ENCODE peak calls at places on chromosomes 6 and 20, in eight cellular contexts. O is HL-60, C is A549, N is foreskin fibroblast, T is fibroblast of pulmonary artery, K is thoracic aorta, D is BJ, L is heart left ventricle. Y is an unnamed sample.

GRCh38 chr6:39080246-39080875 is 31.8 kb downstream of the GLP1R start:
- DNase-seq in O (no peak), C (no peak), N (no peak), T (no peak), K (no peak), D (no peak), L (no peak), Y (no peak)

GRCh38 chr20:17228624-17229061 is 1.8 kb downstream of the PCSK2 start:
- DNase-seq in O (no peak), C (no peak), N (no peak), T (no peak), K (no peak), D (no peak), L (no peak), Y (no peak)

GRCh38 chr6:17349437-17349836 is 44.0 kb upstream of the CAP2 start:
- DNase-seq in O (no peak), C (peak; percentile 28), N (no peak), T (peak; percentile 6), K (no peak), D (no peak), L (no peak), Y (no peak)

GRCh38 chr6:41964201-41964887 is 22.7 kb upstream of the CCND3 start:
- DNase-seq in O (no peak), C (no peak), N (no peak), T (no peak), K (no peak), D (no peak), L (no peak), Y (no peak)

GRCh38 chr6:169964440-169965212 is 213.2 kb downstream of the ERMARD start:
- DNase-seq in O (no peak), C (no peak), N (no peak), T (no peak), K (no peak), D (no peak), L (no peak), Y (no peak)

GRCh38 chr20:63453029-63453523 is 19.4 kb downstream of the KCNQ2 start:
- DNase-seq in O (peak; percentile 34), C (peak; percentile 71), N (no peak), T (no peak), K (no peak), D (no peak), L (no peak), Y (no peak)

GRCh38 chr6:168597471-168597875 is 156.5 kb downstream of the SMOC2 start:
- DNase-seq in O (no peak), C (no peak), N (no peak), T (no peak), K (no peak), D (no peak), L (no peak), Y (no peak)

GRCh38 chr6:26020291-26020982 is 57.8 kb downstream of the TRIM38 start:
- DNase-seq in O (peak; percentile 72), C (peak; percentile 80), N (peak; percentile 88), T (peak; percentile 97), K (no peak), D (peak; percentile 70), L (peak; percentile 82), Y (peak; percentile 90)

GRCh38 chr6:26183581-26184408 is 96.6 kb downstream of the HFE start:
- DNase-seq in O (peak; percentile 32), C (no peak), N (peak; percentile 73), T (peak; percentile 94), K (no peak), D (peak; percentile 92), L (peak; percentile 65), Y (no peak)

GRCh38 chr6:109945091-109945490 is 33.0 kb upstream of the GPR6 start:
- DNase-seq in O (no peak), C (no peak), N (no peak), T (no peak), K (no peak), D (no peak), L (no peak), Y (no peak)

GRCh38 chr20:51735728-51736600 is 32.2 kb downstream of the ATP9A start:
- DNase-seq in O (no peak), C (no peak), N (no peak), T (no peak), K (no peak), D (no peak), L (no peak), Y (no peak)

GRCh38 chr6:44409207-44409796 is 21.8 kb downstream of the CDC5L start:
- DNase-seq in O (no peak), C (no peak), N (no peak), T (no peak), K (no peak), D (no peak), L (no peak), Y (no peak)
- H3K4me3 ChIP-seq in O (no peak overlapping the region), C (no peak overlapping the region), N (no peak overlapping the region), T (no peak overlapping the region), K (no peak overlapping the region), D (no peak overlapping the region), L (no peak overlapping the region), Y (no peak overlapping the region)

GRCh38 chr20:46021361-46022359 is 7.4 kb upstream of the SLC12A5 start:
- DNase-seq in O (peak; percentile 22), C (peak; percentile 69), N (no peak), T (peak; percentile 29), K (no peak), D (no peak), L (no peak), Y (no peak)
- TF ChIP-seq CTCF in O (no peak), C (peak; percentile 13), N (no peak), T (no peak), K (no peak), D (no peak), L (no peak), Y (no peak)

GRCh38 chr6:85363870-85364269 is 86.0 kb upstream of the NT5E start:
- DNase-seq in O (no peak), C (no peak), N (no peak), T (no peak), K (no peak), D (no peak), L (no peak), Y (no peak)

GRCh38 chr6:85361643-85362014 is 88.3 kb upstream of the NT5E start:
- DNase-seq in O (no peak), C (no peak), N (no peak), T (no peak), K (no peak), D (no peak), L (no peak), Y (no peak)

GRCh38 chr6:85364354-85364753 is 85.5 kb upstream of the NT5E start:
- DNase-seq in O (no peak), C (peak; percentile 14), N (peak; percentile 79), T (peak; percentile 37), K (no peak), D (no peak), L (no peak), Y (no peak)

GRCh38 chr6:85362652-85363310 is 87.1 kb upstream of the NT5E start:
- DNase-seq in O (no peak), C (no peak), N (peak; percentile 37), T (no peak), K (no peak), D (no peak), L (no peak), Y (no peak)

DNA sequence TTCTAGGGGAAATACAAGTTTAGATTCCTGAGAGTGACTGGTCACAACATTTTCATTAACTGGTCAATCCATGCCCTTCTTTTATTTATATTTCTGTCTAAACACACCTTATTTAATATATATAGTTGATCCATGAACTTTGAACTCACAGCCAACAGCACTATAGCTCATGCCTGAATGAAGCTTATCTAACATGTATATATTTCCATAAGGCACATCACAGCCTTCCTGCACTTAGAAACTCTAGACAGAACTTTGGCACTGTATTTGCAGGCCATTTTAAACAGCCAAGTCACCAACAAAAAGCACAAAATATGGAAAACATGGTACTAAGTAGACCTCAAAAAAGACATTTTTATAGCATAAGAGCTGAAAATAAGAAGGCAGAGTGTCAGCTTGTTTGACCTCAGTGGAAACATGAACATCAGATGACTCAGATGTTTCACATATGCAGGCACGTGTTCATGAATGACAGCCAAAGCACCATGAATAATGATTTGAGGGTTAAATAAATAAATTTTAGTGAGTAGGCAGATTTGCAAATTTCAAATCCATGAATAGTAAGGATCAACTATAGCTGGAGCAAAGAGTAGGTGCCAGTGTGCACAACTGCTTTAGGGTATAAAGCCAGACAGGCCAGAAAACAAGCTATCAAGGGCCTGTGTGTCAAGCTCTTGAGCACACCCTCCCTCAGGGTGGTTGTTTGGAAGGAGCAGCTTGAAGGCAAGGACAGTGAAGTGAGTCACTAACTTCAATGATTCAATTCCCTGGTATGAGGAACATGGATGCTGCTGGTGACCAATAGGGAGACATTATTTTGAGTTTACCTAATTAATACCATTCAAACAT is 88.9 kb upstream of the NT5E start:
- DNase-seq in O (no peak), C (peak; percentile 53), N (peak; percentile 97), T (peak; percentile 90), K (peak; percentile 2), D (peak; percentile 93), L (no peak), Y (no peak)
- H3K4me3 ChIP-seq in O (no peak overlapping the region), C (no peak overlapping the region), N (no peak overlapping the region), T (no peak overlapping the region), K (no peak overlapping the region), D (no peak overlapping the region), L (no peak overlapping the region), Y (no peak overlapping the region)

GRCh38 chr6:75349262-75349984 is 64.8 kb upstream of the TMEM30A start:
- DNase-seq in O (no peak), C (no peak), N (no peak), T (peak; percentile 72), K (no peak), D (no peak), L (peak; percentile 46), Y (no peak)
- TF ChIP-seq CTCF in O (no peak), C (no peak), N (no peak), T (peak; percentile 30), K (peak; percentile 5), D (peak; percentile 31), L (no peak), Y (no peak)

GRCh38 chr6:167227984-167228383 is 63.1 kb upstream of the UNC93A start:
- DNase-seq in O (no peak), C (no peak), N (no peak), T (no peak), K (no peak), D (no peak), L (no peak), Y (no peak)
- H3K4me3 ChIP-seq in O (no peak overlapping the region), C (no peak overlapping the region), N (no peak overlapping the region), T (no peak overlapping the region), K (no peak overlapping the region), D (no peak overlapping the region), L (no peak overlapping the region), Y (no peak overlapping the region)

GRCh38 chr6:117574198-117574597 is 28.1 kb downstream of the GOPC start:
- DNase-seq in O (no peak), C (no peak), N (no peak), T (no peak), K (no peak), D (no peak), L (no peak), Y (no peak)
- TF ChIP-seq CTCF in O (no peak), C (no peak), N (no peak), T (no peak), K (no peak), D (no peak), L (no peak), Y (no peak)

DNA sequence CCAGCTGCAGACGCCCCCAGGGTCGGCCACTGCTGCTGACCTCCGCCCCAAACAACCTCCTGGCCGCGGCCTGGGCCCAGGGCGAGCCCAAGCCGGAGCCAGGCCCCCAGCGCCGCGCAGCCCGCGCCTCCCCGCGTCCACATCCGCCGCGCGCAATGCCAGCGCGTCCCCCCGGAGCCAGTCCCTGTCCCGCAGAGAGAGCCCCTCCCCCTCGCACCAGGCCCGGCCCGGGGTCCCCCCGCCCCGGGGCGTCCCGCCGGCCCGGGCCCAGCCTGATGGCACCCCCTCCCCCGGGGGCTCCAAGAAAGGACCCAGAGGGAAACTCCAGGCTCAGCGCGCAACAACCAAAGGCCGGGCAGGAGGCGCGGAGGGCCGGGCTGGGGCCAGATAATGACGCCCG is 13.1 kb upstream of the SLC22A7 start:
- DNase-seq in O (no peak), C (no peak), N (no peak), T (no peak), K (no peak), D (no peak), L (no peak), Y (no peak)
- H3K4me3 ChIP-seq in O (no peak overlapping the region), C (no peak overlapping the region), N (no peak overlapping the region), T (no peak overlapping the region), K (no peak overlapping the region), D (no peak overlapping the region), L (no peak overlapping the region), Y (no peak overlapping the region)